ENCODE peak calls at places on chromosomes 1 and 21, in eight cellular contexts. D is heart left ventricle; V is body of pancreas; P is fibroblast of mammary gland; F is ovary; B is testis; T is CD8-positive, alpha-beta T cell; K is uterus. S is an unnamed sample.

GRCh38 chr1:1419812-1420653 is 1.0 kb downstream of the ANKRD65 start:
- DNase-seq in D (no peak), V (peak; percentile 9), P (no peak), F (no peak), B (no peak), T (no peak), K (no peak), S (no peak)

GRCh38 chr1:179166663-179167417 is 62.6 kb downstream of the ABL2 start:
- DNase-seq in D (no peak), V (no peak), P (peak; percentile 60), F (no peak), B (no peak), T (no peak), K (no peak), S (peak; percentile 53)

GRCh38 chr1:230212405-230212936 is 145.4 kb downstream of the GALNT2 start:
- DNase-seq in D (no peak), V (peak; percentile 41), P (no peak), F (no peak), B (peak; percentile 30), T (no peak), K (no peak), S (no peak)

GRCh38 chr1:108192581-108192980 is 7.6 kb downstream of the SLC25A24 start:
- DNase-seq in D (no peak), V (no peak), P (no peak), F (no peak), B (no peak), T (no peak), K (no peak), S (no peak)

GRCh38 chr1:231107600-231108326 is 54.1 kb upstream of the TRIM67 start:
- DNase-seq in D (no peak), V (no peak), P (no peak), F (no peak), B (no peak), T (no peak), K (no peak), S (no peak)

GRCh38 chr1:3890389-3891328 is 9.4 kb downstream of the C1orf174 start:
- DNase-seq in D (no peak), V (no peak), P (no peak), F (no peak), B (no peak), T (no peak), K (no peak), S (no peak)

GRCh38 chr21:14881863-14882262 is 182.9 kb downstream of the NRIP1 start:
- DNase-seq in D (no peak), V (no peak), P (no peak), F (no peak), B (no peak), T (no peak), K (no peak), S (no peak)

GRCh38 chr1:158117854-158118691 is 62.6 kb upstream of the CD1D start:
- DNase-seq in D (peak; percentile 40), V (peak; percentile 46), P (peak; percentile 63), F (peak; percentile 69), B (peak; percentile 53), T (no peak), K (peak; percentile 58), S (peak; percentile 60)

GRCh38 chr1:41495171-41495948 is 10.9 kb upstream of the EDN2 start:
- DNase-seq in D (no peak), V (no peak), P (no peak), F (peak; percentile 53), B (peak; percentile 67), T (no peak), K (peak; percentile 61), S (peak; percentile 65)
- TF ChIP-seq CTCF in D (no peak), V (no peak), P (peak; percentile 12), F (no peak), B (peak; percentile 1), T (no peak), K (peak; percentile 13), S (peak; percentile 55)

GRCh38 chr1:185731446-185731845 is 2.7 kb upstream of the HMCN1 start:
- DNase-seq in D (no peak), V (no peak), P (no peak), F (no peak), B (no peak), T (no peak), K (no peak), S (no peak)

GRCh38 chr1:185735667-185736105 is 1.5 kb downstream of the HMCN1 start:
- DNase-seq in D (no peak), V (no peak), P (peak; percentile 24), F (no peak), B (no peak), T (no peak), K (no peak), S (no peak)

GRCh38 chr1:185734929-185735666 is 907 bp downstream of the HMCN1 start:
- DNase-seq in D (no peak), V (no peak), P (peak; percentile 34), F (no peak), B (no peak), T (no peak), K (no peak), S (peak; percentile 39)

GRCh38 chr1:185732941-185733340 is 1.2 kb upstream of the HMCN1 start:
- DNase-seq in D (no peak), V (no peak), P (no peak), F (no peak), B (no peak), T (no peak), K (no peak), S (no peak)

DNA sequence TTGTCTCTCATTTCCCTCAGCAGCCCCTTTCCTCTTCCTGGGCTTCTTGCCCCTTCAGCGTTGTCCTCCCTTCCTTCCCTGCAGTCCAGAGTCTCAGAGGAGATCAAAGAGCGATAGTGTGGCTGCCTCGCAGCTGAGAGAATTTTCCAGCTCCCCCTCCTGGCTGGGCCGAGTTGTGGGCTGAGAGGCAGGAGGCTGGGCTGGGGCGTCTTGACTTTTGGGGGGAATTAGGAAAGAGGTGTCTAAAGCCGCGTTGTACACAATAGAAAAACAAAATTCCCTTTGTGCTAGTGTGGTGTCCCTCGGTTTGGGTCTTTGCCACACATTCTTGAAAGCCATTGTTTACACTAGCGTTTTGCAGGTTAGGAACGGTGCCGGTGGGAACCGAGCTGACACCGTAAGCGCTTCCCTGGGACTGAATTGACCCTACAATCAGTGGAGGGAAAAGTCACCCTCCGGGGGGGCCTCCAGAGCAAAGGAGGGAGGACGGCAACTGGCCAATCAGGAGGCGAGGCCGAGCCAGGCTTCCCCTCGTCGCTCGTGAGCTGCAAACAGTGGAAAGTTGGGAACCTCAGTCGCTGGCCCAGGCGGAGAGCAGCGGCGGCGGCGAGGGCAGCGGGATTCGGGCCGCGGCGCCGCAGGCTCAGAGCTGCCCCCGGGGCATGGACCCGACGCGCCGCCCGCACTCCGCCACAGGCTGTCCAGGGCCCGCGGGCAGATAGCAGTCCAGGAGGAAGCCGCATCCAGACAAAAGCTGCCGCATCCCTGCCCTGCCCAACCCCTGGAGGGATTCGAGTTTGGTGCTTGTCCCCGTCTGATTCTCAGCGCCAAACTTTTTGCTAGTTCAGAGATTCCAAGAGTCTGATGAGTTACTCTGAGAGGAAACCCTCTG is at the start of gene HMCN1:
- DNase-seq in D (peak; percentile 84), V (peak; percentile 63), P (peak; percentile 72), F (peak; percentile 67), B (peak; percentile 71), T (no peak), K (peak; percentile 72), S (peak; percentile 32)
- TF ChIP-seq CTCF in D (no peak), V (peak; percentile 23), P (peak; percentile 55), F (no peak), B (peak; percentile 29), T (no peak), K (no peak), S (peak; percentile 68)

GRCh38 chr1:178093150-178093957 is 550 bp upstream of the RASAL2 start:
- DNase-seq in D (peak; percentile 96), V (peak; percentile 94), P (peak; percentile 96), F (peak; percentile 89), B (peak; percentile 96), T (no peak), K (peak; percentile 90), S (peak; percentile 98)

GRCh38 chr1:178094752-178095645 is 1.1 kb downstream of the RASAL2 start:
- DNase-seq in D (no peak), V (no peak), P (peak; percentile 51), F (no peak), B (no peak), T (no peak), K (no peak), S (peak; percentile 55)

GRCh38 chr1:178091986-178092745 is 1.7 kb upstream of the RASAL2 start:
- DNase-seq in D (no peak), V (no peak), P (peak; percentile 17), F (no peak), B (no peak), T (no peak), K (no peak), S (peak; percentile 63)

GRCh38 chr1:178096421-178096820 is 2.5 kb downstream of the RASAL2 start:
- DNase-seq in D (no peak), V (no peak), P (no peak), F (no peak), B (no peak), T (no peak), K (no peak), S (peak; percentile 32)

DNA sequence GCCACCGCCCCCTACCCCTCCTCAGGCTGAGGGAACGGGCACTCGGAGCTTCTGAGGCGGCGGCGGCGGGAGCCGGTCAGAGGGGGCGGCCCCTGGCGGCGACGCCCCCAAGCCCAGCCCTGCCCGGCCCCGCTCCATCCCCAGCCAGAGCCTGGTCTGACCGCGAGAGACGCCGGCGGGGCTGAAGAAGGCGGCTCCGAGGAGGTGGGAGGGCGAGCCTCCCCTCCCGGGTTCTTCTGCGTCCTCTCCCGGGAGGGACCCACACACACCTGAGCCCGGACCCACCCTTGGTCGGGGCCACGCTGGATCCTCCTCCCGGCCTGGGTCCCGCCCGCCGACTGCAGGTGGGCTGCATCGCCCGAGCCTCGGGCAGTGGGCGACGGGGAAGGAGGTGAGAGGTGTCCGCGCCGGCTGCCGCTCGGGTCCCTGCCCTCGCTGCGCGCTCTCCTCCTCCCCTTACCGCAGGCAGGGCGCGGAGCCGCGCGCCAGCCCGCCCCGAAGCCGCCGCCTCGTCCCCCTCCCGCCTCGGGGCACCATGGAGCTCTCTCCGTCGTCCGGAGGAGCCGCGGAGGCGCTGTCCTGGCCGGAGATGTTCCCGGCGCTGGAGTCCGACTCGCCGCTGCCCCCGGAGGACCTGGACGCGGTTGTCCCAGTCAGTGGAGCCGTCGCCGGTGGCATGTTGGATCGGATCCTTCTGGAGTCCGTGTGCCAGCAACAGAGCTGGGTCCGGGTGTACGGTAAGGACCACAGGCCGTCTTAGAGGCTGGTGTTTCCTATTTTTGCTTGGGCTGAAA is at the start of gene RASAL2:
- DNase-seq in D (peak; percentile 71), V (peak; percentile 71), P (peak; percentile 46), F (peak; percentile 63), B (peak; percentile 66), T (no peak), K (peak; percentile 45), S (peak; percentile 59)
- TF ChIP-seq CTCF in D (no peak), V (peak; percentile 7), P (peak; percentile 17), F (no peak), B (no peak), T (no peak), K (no peak), S (peak; percentile 33)

GRCh38 chr1:212259693-212260480 is 25.3 kb upstream of the PPP2R5A start:
- DNase-seq in D (no peak), V (no peak), P (no peak), F (no peak), B (no peak), T (no peak), K (no peak), S (no peak)

GRCh38 chr1:212257157-212257556 is 28.1 kb upstream of the PPP2R5A start:
- DNase-seq in D (no peak), V (no peak), P (no peak), F (no peak), B (no peak), T (no peak), K (no peak), S (no peak)

GRCh38 chr1:212256404-212256803 is 28.8 kb upstream of the PPP2R5A start:
- DNase-seq in D (no peak), V (no peak), P (no peak), F (no peak), B (no peak), T (no peak), K (no peak), S (no peak)

GRCh38 chr1:212260557-212261342 is 24.5 kb upstream of the PPP2R5A start:
- DNase-seq in D (no peak), V (peak; percentile 62), P (no peak), F (no peak), B (no peak), T (no peak), K (no peak), S (peak; percentile 47)

DNA sequence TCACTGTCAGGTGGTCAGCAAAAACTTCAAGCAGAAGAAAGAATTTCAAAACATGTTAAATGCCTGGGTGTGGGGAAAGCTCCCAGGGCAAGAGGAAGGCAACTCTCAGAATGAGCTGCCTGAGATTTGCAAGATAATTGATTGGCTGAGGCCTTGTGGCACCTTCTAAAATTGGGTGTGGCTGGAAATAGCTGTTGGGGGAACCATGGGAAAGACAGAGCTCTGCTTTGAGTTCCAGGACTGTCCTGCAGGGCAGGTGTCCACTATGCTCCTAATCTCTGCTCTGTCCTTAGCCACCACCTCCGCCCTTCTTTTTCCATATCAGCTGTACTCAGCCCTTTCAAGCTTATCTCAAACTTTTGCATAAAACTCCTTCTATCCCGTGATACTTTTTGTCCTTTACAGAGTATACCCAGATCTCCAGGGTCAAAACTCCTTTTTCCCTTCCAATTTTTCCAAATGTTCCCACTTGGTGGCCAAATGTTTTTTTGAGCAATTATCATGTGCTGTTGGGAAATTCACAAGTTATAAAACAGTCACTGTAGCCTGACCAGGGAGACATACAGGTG is 23.8 kb upstream of the PPP2R5A start:
- DNase-seq in D (no peak), V (no peak), P (no peak), F (no peak), B (no peak), T (no peak), K (no peak), S (no peak)
- TF ChIP-seq CTCF in D (no peak), V (peak; percentile 33), P (no peak), F (no peak), B (no peak), T (no peak), K (no peak), S (no peak)